ENCODE peak calls at places on chromosomes 11 and 22, in five cellular contexts. One of them, this sample, is unnamed.

GRCh38 chr11:117860139-117860538 is 16.3 kb downstream of the FXYD6 start:
- DNase-seq in K562: no peak
- DNase-seq in A549: no peak
- DNase-seq in HepG2: no peak
- DNase-seq in endothelial cell of umbilical vein: no peak
- DNase-seq in this sample: no peak

GRCh38 chr22:41411021-41411851 is 29.5 kb downstream of the TEF start:
- DNase-seq in K562: no peak
- DNase-seq in A549: no peak
- DNase-seq in endothelial cell of umbilical vein: no peak
- DNase-seq in HepG2: no peak
- DNase-seq in this sample: no peak

GRCh38 chr11:123429851-123430735 is at the start of gene GRAMD1B:
- DNase-seq in endothelial cell of umbilical vein: peak
- DNase-seq in HepG2: no peak
- DNase-seq in K562: no peak
- DNase-seq in A549: peak
- DNase-seq in this sample: peak

GRCh38 chr11:113286001-113286400 is 28.4 kb upstream of the TTC12 start:
- DNase-seq in A549: no peak
- DNase-seq in endothelial cell of umbilical vein: no peak
- DNase-seq in K562: no peak
- DNase-seq in HepG2: no peak
- DNase-seq in this sample: no peak

GRCh38 chr11:115247404-115247803 is 256.8 kb downstream of the CADM1 start:
- DNase-seq in endothelial cell of umbilical vein: no peak
- DNase-seq in HepG2: peak
- DNase-seq in K562: no peak
- DNase-seq in A549: no peak
- DNase-seq in this sample: no peak

GRCh38 chr11:37907461-37908223 is 1309.6 kb upstream of the RAG2 start:
- DNase-seq in A549: no peak
- DNase-seq in HepG2: no peak
- DNase-seq in endothelial cell of umbilical vein: no peak
- DNase-seq in K562: no peak
- DNase-seq in this sample: no peak

GRCh38 chr11:6225024-6225423 is 9.4 kb downstream of the FHIP1B start:
- DNase-seq in K562: no peak
- DNase-seq in HepG2: no peak
- DNase-seq in A549: no peak
- DNase-seq in endothelial cell of umbilical vein: peak
- DNase-seq in this sample: no peak

GRCh38 chr11:12841946-12842630 is 167.0 kb upstream of the RASSF10 start:
- DNase-seq in endothelial cell of umbilical vein: peak
- DNase-seq in HepG2: no peak
- DNase-seq in K562: peak
- DNase-seq in A549: no peak
- DNase-seq in this sample: peak

GRCh38 chr22:43493297-43493696 is 81.5 kb downstream of the MPPED1 start:
- DNase-seq in HepG2: no peak
- DNase-seq in A549: no peak
- DNase-seq in endothelial cell of umbilical vein: no peak
- DNase-seq in K562: no peak
- DNase-seq in this sample: no peak

GRCh38 chr22:34055525-34056200 is 135.4 kb upstream of the LARGE1 start:
- DNase-seq in K562: peak
- DNase-seq in endothelial cell of umbilical vein: no peak
- DNase-seq in A549: peak
- DNase-seq in HepG2: peak
- DNase-seq in this sample: peak

GRCh38 chr11:65779919-65780769 is 632 bp downstream of the AP5B1 start:
- DNase-seq in K562: peak
- DNase-seq in A549: peak
- DNase-seq in HepG2: peak
- DNase-seq in endothelial cell of umbilical vein: peak
- DNase-seq in this sample: peak

GRCh38 chr22:17845790-17846189 is 71.5 kb upstream of the BID start:
- DNase-seq in endothelial cell of umbilical vein: no peak
- DNase-seq in A549: no peak
- DNase-seq in HepG2: no peak
- DNase-seq in K562: no peak
- DNase-seq in this sample: no peak

GRCh38 chr11:473975-474785 is 24.1 kb downstream of the PTDSS2 start:
- DNase-seq in endothelial cell of umbilical vein: no peak
- DNase-seq in HepG2: no peak
- DNase-seq in K562: no peak
- DNase-seq in A549: no peak
- DNase-seq in this sample: no peak

GRCh38 chr11:88402192-88402715 is 64.7 kb upstream of the CTSC start:
- DNase-seq in K562: no peak
- DNase-seq in HepG2: no peak
- DNase-seq in endothelial cell of umbilical vein: peak
- DNase-seq in A549: peak
- DNase-seq in this sample: no peak

GRCh38 chr11:59555601-59556114 is 44.3 kb downstream of the OR4D9 start:
- DNase-seq in K562: no peak
- DNase-seq in HepG2: no peak
- DNase-seq in A549: no peak
- DNase-seq in endothelial cell of umbilical vein: no peak
- DNase-seq in this sample: peak

GRCh38 chr11:45885921-45886721 is 670 bp downstream of the MAPK8IP1 start:
- DNase-seq in HepG2: no peak
- DNase-seq in endothelial cell of umbilical vein: no peak
- DNase-seq in K562: no peak
- DNase-seq in A549: no peak
- DNase-seq in this sample: no peak

GRCh38 chr11:74686792-74687191 is 44.4 kb downstream of the CHRDL2 start:
- DNase-seq in A549: no peak
- DNase-seq in HepG2: no peak
- DNase-seq in K562: no peak
- DNase-seq in endothelial cell of umbilical vein: no peak
- DNase-seq in this sample: no peak

GRCh38 chr11:12331239-12331874 is 46.0 kb upstream of the PARVA start:
- DNase-seq in HepG2: peak
- DNase-seq in endothelial cell of umbilical vein: peak
- DNase-seq in K562: peak
- DNase-seq in A549: peak
- DNase-seq in this sample: peak

GRCh38 chr11:117519170-117519569 is 191.5 kb downstream of the CEP164 start:
- DNase-seq in A549: no peak
- DNase-seq in HepG2: peak
- DNase-seq in K562: no peak
- DNase-seq in endothelial cell of umbilical vein: no peak
- DNase-seq in this sample: peak

GRCh38 chr11:23013509-23013908 is 153.2 kb upstream of the CCDC179 start:
- DNase-seq in A549: no peak
- DNase-seq in endothelial cell of umbilical vein: no peak
- DNase-seq in K562: no peak
- DNase-seq in HepG2: no peak
- DNase-seq in this sample: no peak

GRCh38 chr22:44249376-44250147 is 63.2 kb downstream of the SHISAL1 start:
- DNase-seq in A549: no peak
- DNase-seq in HepG2: no peak
- DNase-seq in endothelial cell of umbilical vein: no peak
- DNase-seq in K562: no peak
- DNase-seq in this sample: no peak

GRCh38 chr11:45751430-45751829 is 53.5 kb upstream of the SLC35C1 start:
- DNase-seq in A549: no peak
- DNase-seq in endothelial cell of umbilical vein: no peak
- DNase-seq in HepG2: no peak
- DNase-seq in K562: peak
- DNase-seq in this sample: no peak

GRCh38 chr11:127733552-127733951 is 733.0 kb upstream of the KIRREL3 start:
- DNase-seq in K562: no peak
- DNase-seq in A549: no peak
- DNase-seq in endothelial cell of umbilical vein: peak
- DNase-seq in HepG2: no peak
- DNase-seq in this sample: no peak

GRCh38 chr11:16028406-16028805 is 327.9 kb downstream of the SOX6 start:
- DNase-seq in HepG2: no peak
- DNase-seq in A549: no peak
- DNase-seq in endothelial cell of umbilical vein: no peak
- DNase-seq in K562: no peak
- DNase-seq in this sample: no peak

GRCh38 chr11:23856654-23857053 is 640.2 kb upstream of the LUZP2 start:
- DNase-seq in HepG2: no peak
- DNase-seq in endothelial cell of umbilical vein: no peak
- DNase-seq in K562: no peak
- DNase-seq in A549: no peak
- DNase-seq in this sample: peak

GRCh38 chr11:68039526-68040086 is 781 bp downstream of the TCIRG1 start:
- DNase-seq in K562: no peak
- DNase-seq in A549: no peak
- DNase-seq in HepG2: peak
- DNase-seq in endothelial cell of umbilical vein: no peak
- DNase-seq in this sample: no peak

GRCh38 chr11:68041617-68042218 is 2.9 kb downstream of the TCIRG1 start:
- DNase-seq in endothelial cell of umbilical vein: no peak
- DNase-seq in HepG2: no peak
- DNase-seq in A549: no peak
- DNase-seq in K562: no peak
- DNase-seq in this sample: peak

GRCh38 chr11:68040957-68041591 is 2.2 kb downstream of the TCIRG1 start:
- DNase-seq in HepG2: no peak
- DNase-seq in endothelial cell of umbilical vein: no peak
- DNase-seq in K562: no peak
- DNase-seq in A549: no peak
- DNase-seq in this sample: no peak

GRCh38 chr11:68038718-68039525 is at the start of gene TCIRG1:
- DNase-seq in K562: peak
- DNase-seq in HepG2: peak
- DNase-seq in endothelial cell of umbilical vein: peak
- DNase-seq in A549: peak
- DNase-seq in this sample: peak

GRCh38 chr11:68040121-68040956 is 1.5 kb downstream of the TCIRG1 start:
- DNase-seq in endothelial cell of umbilical vein: peak
- DNase-seq in HepG2: peak
- DNase-seq in A549: peak
- DNase-seq in K562: no peak
- DNase-seq in this sample: peak
- TF ChIP-seq POLR2A in endothelial cell of umbilical vein: peak
- TF ChIP-seq POLR2A in HepG2: peak
- TF ChIP-seq POLR2A in A549: no peak
- TF ChIP-seq POLR2A in K562: peak
- TF ChIP-seq POLR2A in this sample: no peak

GRCh38 chr11:62505112-62505783 is 41.4 kb downstream of the AHNAK start:
- DNase-seq in endothelial cell of umbilical vein: no peak
- DNase-seq in K562: peak
- DNase-seq in HepG2: no peak
- DNase-seq in A549: no peak
- DNase-seq in this sample: peak

GRCh38 chr11:62505784-62506145 is 40.8 kb downstream of the AHNAK start:
- DNase-seq in HepG2: no peak
- DNase-seq in A549: no peak
- DNase-seq in K562: no peak
- DNase-seq in endothelial cell of umbilical vein: no peak
- DNase-seq in this sample: no peak

GRCh38 chr11:62506413-62506940 is 40.1 kb downstream of the AHNAK start:
- DNase-seq in A549: no peak
- DNase-seq in HepG2: no peak
- DNase-seq in endothelial cell of umbilical vein: no peak
- DNase-seq in K562: no peak
- DNase-seq in this sample: no peak

GRCh38 chr11:62507023-62507422 is 39.6 kb downstream of the AHNAK start:
- DNase-seq in HepG2: no peak
- DNase-seq in endothelial cell of umbilical vein: no peak
- DNase-seq in K562: no peak
- DNase-seq in A549: no peak
- DNase-seq in this sample: no peak

GRCh38 chr11:62508336-62509058 is 38.1 kb downstream of the AHNAK start:
- DNase-seq in K562: peak
- DNase-seq in A549: peak
- DNase-seq in HepG2: peak
- DNase-seq in endothelial cell of umbilical vein: peak
- DNase-seq in this sample: peak
- TF ChIP-seq CTCF in K562: peak
- TF ChIP-seq CTCF in A549: peak
- TF ChIP-seq CTCF in HepG2: peak
- TF ChIP-seq CTCF in endothelial cell of umbilical vein: peak
- TF ChIP-seq CTCF in this sample: peak

GRCh38 chr11:69010964-69011623 is 2.0 kb downstream of the MRGPRF start:
- DNase-seq in K562: peak
- DNase-seq in endothelial cell of umbilical vein: no peak
- DNase-seq in HepG2: no peak
- DNase-seq in A549: no peak
- DNase-seq in this sample: peak

GRCh38 chr11:69007978-69008381 is 5.1 kb downstream of the MRGPRF start:
- DNase-seq in K562: no peak
- DNase-seq in A549: no peak
- DNase-seq in HepG2: peak
- DNase-seq in endothelial cell of umbilical vein: no peak
- DNase-seq in this sample: no peak

GRCh38 chr11:69008774-69009440 is 4.1 kb downstream of the MRGPRF start:
- DNase-seq in endothelial cell of umbilical vein: peak
- DNase-seq in HepG2: peak
- DNase-seq in A549: peak
- DNase-seq in K562: peak
- DNase-seq in this sample: peak

GRCh38 chr11:69010361-69010891 is 2.6 kb downstream of the MRGPRF start:
- DNase-seq in HepG2: no peak
- DNase-seq in endothelial cell of umbilical vein: no peak
- DNase-seq in A549: no peak
- DNase-seq in K562: no peak
- DNase-seq in this sample: no peak

DNA sequence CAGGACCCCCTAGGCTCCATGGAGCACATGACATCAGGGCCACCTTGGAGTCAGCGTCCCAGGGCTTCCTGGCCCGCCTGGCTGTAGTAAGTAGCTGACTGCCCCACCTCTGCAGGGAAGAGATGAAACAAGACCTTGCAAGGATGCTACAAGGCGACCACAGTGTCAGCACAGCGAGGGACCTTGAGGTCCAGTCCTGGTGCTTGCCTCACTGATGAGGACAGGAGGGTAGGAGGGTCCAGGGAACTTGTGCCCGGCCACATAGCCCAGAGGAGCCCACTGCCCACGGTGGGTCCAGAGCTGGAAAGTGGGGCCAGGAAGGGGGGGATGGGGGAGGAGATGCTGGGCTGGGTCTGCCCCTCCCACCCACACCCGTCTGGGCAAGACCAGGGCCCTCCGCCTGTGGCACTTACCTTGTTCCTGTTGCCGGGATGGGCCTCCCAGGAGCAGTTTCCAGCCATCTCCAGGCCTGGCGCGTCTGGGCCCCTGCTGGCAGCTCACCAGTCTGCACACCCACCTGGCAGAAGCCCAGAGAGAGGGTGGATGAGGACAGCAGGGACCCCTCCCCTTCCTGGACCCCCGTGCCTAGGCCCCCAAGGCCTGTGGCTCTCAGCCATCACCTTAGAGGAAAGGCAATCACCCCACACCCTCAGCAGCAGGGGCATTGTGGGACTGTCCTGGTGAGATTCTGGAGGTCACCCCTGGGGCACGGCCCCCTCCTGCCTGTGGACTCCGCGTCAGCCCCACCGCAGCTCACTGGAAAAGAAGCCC is 3.4 kb downstream of the MRGPRF start:
- DNase-seq in A549: no peak
- DNase-seq in HepG2: no peak
- DNase-seq in endothelial cell of umbilical vein: no peak
- DNase-seq in K562: no peak
- DNase-seq in this sample: no peak
- TF ChIP-seq MYC in A549: no peak
- TF ChIP-seq MYC in HepG2: no peak
- TF ChIP-seq MYC in endothelial cell of umbilical vein: no peak
- TF ChIP-seq MYC in K562: no peak
- TF ChIP-seq MYC in this sample: no peak

GRCh38 chr11:9787981-9788521 is 124.2 kb downstream of the SWAP70 start:
- DNase-seq in endothelial cell of umbilical vein: no peak
- DNase-seq in A549: no peak
- DNase-seq in HepG2: no peak
- DNase-seq in K562: no peak
- DNase-seq in this sample: peak
- TF ChIP-seq POLR2A in endothelial cell of umbilical vein: no peak
- TF ChIP-seq POLR2A in A549: no peak
- TF ChIP-seq POLR2A in HepG2: no peak
- TF ChIP-seq POLR2A in K562: no peak
- TF ChIP-seq POLR2A in this sample: no peak